ENCODE peak calls at places on chromosomes 12 and 14, in six cellular contexts. Y is OCI-LY7, T is SK-N-SH, M is PC-3, B is HCT116, O is PC-9. K is an unnamed sample. For H3K9me2, the result is how much of the 10 kb centered on the place peaks cover.

GRCh38 chr12:123905319-123905925 is 67.2 kb downstream of the CCDC92 start:
- DNase-seq in Y (peak), T (peak), M (peak), O (peak), B (peak), K (peak)

GRCh38 chr12:109673379-109673778 is 40.2 kb upstream of the FAM222A start:
- DNase-seq in M (peak), Y (no peak), O (no peak), T (no peak), B (no peak), K (no peak)

GRCh38 chr12:3262466-3262865 is 185.3 kb downstream of the TSPAN9 start:
- DNase-seq in Y (no peak), O (no peak), M (no peak), B (no peak), T (no peak), K (no peak)

GRCh38 chr12:128827724-128828123 is 4.0 kb upstream of the SLC15A4 start:
- DNase-seq in Y (no peak), O (no peak), B (no peak), M (no peak), T (no peak), K (no peak)

GRCh38 chr14:71474291-71474690 is 457.9 kb upstream of the RGS6 start:
- DNase-seq in B (no peak), T (peak), Y (no peak), O (no peak), M (no peak), K (no peak)

GRCh38 chr12:21296751-21297406 is 37.8 kb downstream of the SLCO1A2 start:
- DNase-seq in Y (peak), O (no peak), M (peak), B (no peak), T (peak), K (peak)

GRCh38 chr14:55556929-55557623 is 22.9 kb upstream of the KTN1 start:
- DNase-seq in B (peak), M (peak), O (peak), Y (no peak), T (peak), K (peak)

GRCh38 chr12:90339837-90340236 is 615.1 kb downstream of the CCER1 start:
- DNase-seq in T (no peak), B (no peak), M (no peak), O (no peak), Y (no peak), K (no peak)

GRCh38 chr12:116707751-116708150 is 30.1 kb downstream of the SPRING1 start:
- DNase-seq in B (no peak), T (no peak), Y (peak), O (no peak), M (no peak), K (no peak)

GRCh38 chr14:101973356-101973755 is 9.0 kb downstream of the DYNC1H1 start:
- DNase-seq in T (no peak), B (no peak), O (no peak), Y (no peak), M (peak), K (peak)

GRCh38 chr12:20805921-20806320 is 4.6 kb upstream of the SLCO1B3 start:
- DNase-seq in T (no peak), O (no peak), B (no peak), M (no peak), Y (no peak), K (no peak)

GRCh38 chr12:5096241-5096880 is 52.7 kb downstream of the KCNA5 start:
- DNase-seq in M (peak), O (peak), B (peak), T (peak), Y (no peak), K (peak)

GRCh38 chr14:77128414-77128891 is 13.1 kb downstream of the ZDHHC22 start:
- DNase-seq in O (peak), Y (no peak), B (peak), M (peak), T (no peak), K (no peak)

GRCh38 chr12:1993341-1993740 is 10.9 kb downstream of the DCP1B start:
- DNase-seq in O (no peak), Y (no peak), B (peak), T (no peak), M (peak), K (peak)

GRCh38 chr14:55699131-55700057 is 119.4 kb downstream of the KTN1 start:
- DNase-seq in M (peak), O (peak), Y (no peak), T (no peak), B (no peak), K (peak)

GRCh38 chr12:116508145-116509121 is 50.7 kb upstream of the MAP1LC3B2 start:
- DNase-seq in T (peak), Y (no peak), O (no peak), B (no peak), M (peak), K (peak)

GRCh38 chr12:76080017-76080728 is 4.3 kb downstream of the NAP1L1 start:
- DNase-seq in Y (no peak), O (no peak), B (no peak), T (no peak), M (no peak), K (peak)

GRCh38 chr12:124497658-124498057 is 69.8 kb downstream of the NCOR2 start:
- DNase-seq in O (no peak), Y (no peak), T (peak), B (no peak), M (no peak), K (peak)

GRCh38 chr12:56293785-56294184 is 6.3 kb downstream of the CS start:
- DNase-seq in Y (no peak), M (no peak), B (no peak), T (no peak), O (no peak), K (no peak)

GRCh38 chr14:59634617-59635016 is 58.0 kb upstream of the CCDC175 start:
- DNase-seq in Y (no peak), T (no peak), B (no peak), M (no peak), O (no peak), K (no peak)

GRCh38 chr12:30926243-30927209 is at the start of gene TSPAN11:
- DNase-seq in B (no peak), T (peak), O (no peak), Y (no peak), M (no peak), K (peak)

GRCh38 chr12:65902504-65902903 is 78.2 kb downstream of the HMGA2 start:
- DNase-seq in B (no peak), M (no peak), O (no peak), T (no peak), Y (no peak), K (peak)

GRCh38 chr12:95384785-95385184 is 89.2 kb upstream of the METAP2 start:
- DNase-seq in Y (no peak), B (no peak), T (no peak), M (no peak), O (no peak), K (no peak)

GRCh38 chr12:53208877-53209463 is 1.9 kb upstream of the ITGB7 start:
- DNase-seq in M (no peak), B (no peak), Y (peak), O (no peak), T (no peak), K (no peak)

GRCh38 chr12:101501410-101502045 is 26.4 kb downstream of the SPIC start:
- DNase-seq in O (no peak), B (no peak), Y (no peak), T (no peak), M (peak), K (no peak)

GRCh38 chr14:77041837-77042557 is 13.5 kb upstream of the IRF2BPL start:
- DNase-seq in M (peak), Y (no peak), B (no peak), O (no peak), T (no peak), K (peak)

GRCh38 chr12:66072566-66072965 is 58.0 kb downstream of the LLPH start:
- DNase-seq in Y (no peak), M (no peak), T (no peak), O (no peak), B (no peak), K (no peak)

GRCh38 chr12:113601656-113602263 is 130.1 kb upstream of the LHX5 start:
- DNase-seq in T (no peak), B (no peak), M (peak), Y (peak), O (no peak), K (no peak)

GRCh38 chr14:93548102-93548843 is 117.5 kb downstream of the UNC79 start:
- DNase-seq in O (no peak), B (no peak), Y (no peak), M (no peak), T (no peak), K (no peak)

GRCh38 chr14:56514663-56515371 is 64.8 kb upstream of the TMEM260 start:
- DNase-seq in B (no peak), Y (no peak), T (no peak), M (no peak), O (no peak), K (peak)

GRCh38 chr14:60277605-60278190 is 28.7 kb downstream of the PPM1A start:
- DNase-seq in T (no peak), Y (no peak), B (no peak), M (no peak), O (no peak), K (no peak)

GRCh38 chr12:27756670-27757069 is 23.4 kb upstream of the KLHL42 start:
- DNase-seq in Y (no peak), T (no peak), B (no peak), M (no peak), O (no peak), K (no peak)

GRCh38 chr12:72982351-72982750 is 710.2 kb downstream of the TRHDE start:
- DNase-seq in Y (no peak), T (no peak), M (peak), B (no peak), O (no peak), K (no peak)

GRCh38 chr12:51752490-51752889 is 96.0 kb downstream of the FIGNL2 start:
- DNase-seq in T (no peak), Y (no peak), M (peak), O (no peak), B (no peak), K (peak)
- H3K9me2 ChIP-seq in T (under half), Y (under half), M (under half), O (under half), B (under half), K (under half)

GRCh38 chr14:100117026-100117425 is 42.4 kb downstream of the DEGS2 start:
- DNase-seq in T (no peak), B (no peak), Y (no peak), M (no peak), O (no peak), K (no peak)
- H3K9me2 ChIP-seq in T (under half), B (under half), Y (under half), M (under half), O (under half), K (under half)

GRCh38 chr14:72708708-72709475 is 185.0 kb downstream of the DPF3 start:
- DNase-seq in M (peak), Y (no peak), O (no peak), T (no peak), B (peak), K (peak)
- H3K9me2 ChIP-seq in M (under half), Y (under half), O (under half), T (under half), B (under half), K (under half)

GRCh38 chr14:98458702-98459101 is 813.3 kb downstream of the BCL11B start:
- DNase-seq in Y (no peak), O (no peak), M (no peak), T (no peak), B (no peak), K (no peak)
- H3K9me2 ChIP-seq in Y (under half), O (under half), M (under half), T (under half), B (under half), K (under half)

GRCh38 chr12:40137252-40137651 is 31.4 kb upstream of the SLC2A13 start:
- DNase-seq in T (no peak), Y (peak), O (no peak), B (no peak), M (no peak), K (peak)
- H3K9me2 ChIP-seq in T (under half), Y (under half), O (under half), B (under half), M (under half), K (under half)

GRCh38 chr12:63995512-63995911 is 151.0 kb downstream of the SRGAP1 start:
- DNase-seq in T (no peak), O (no peak), Y (no peak), B (no peak), M (peak), K (no peak)
- H3K9me2 ChIP-seq in T (under half), O (under half), Y (under half), B (under half), M (under half), K (under half)

GRCh38 chr12:44034916-44035315 is 199.0 kb downstream of the TMEM117 start:
- DNase-seq in Y (no peak), T (no peak), M (no peak), O (no peak), B (no peak), K (no peak)

GRCh38 chr12:44031472-44032185 is 195.7 kb downstream of the TMEM117 start:
- DNase-seq in M (peak), O (no peak), T (no peak), Y (peak), B (no peak), K (no peak)

GRCh38 chr12:44029194-44029593 is 193.3 kb downstream of the TMEM117 start:
- DNase-seq in M (no peak), O (no peak), B (no peak), T (no peak), Y (no peak), K (no peak)
- H3K9me2 ChIP-seq in M (under half), O (under half), B (under half), T (under half), Y (under half), K (under half)

GRCh38 chr12:88706286-88706685 is 126.0 kb upstream of the KITLG start:
- DNase-seq in B (no peak), T (no peak), Y (no peak), O (no peak), M (no peak), K (peak)

GRCh38 chr12:88707800-88708199 is 127.5 kb upstream of the KITLG start:
- DNase-seq in Y (no peak), B (no peak), O (no peak), M (no peak), T (no peak), K (no peak)

GRCh38 chr12:88698471-88698870 is 118.2 kb upstream of the KITLG start:
- DNase-seq in B (no peak), M (no peak), T (peak), Y (no peak), O (no peak), K (no peak)

GRCh38 chr12:88703790-88704189 is 123.5 kb upstream of the KITLG start:
- DNase-seq in B (no peak), T (no peak), O (peak), M (peak), Y (no peak), K (peak)
- H3K9me2 ChIP-seq in B (under half), T (under half), O (under half), M (under half), Y (under half), K (under half)

DNA sequence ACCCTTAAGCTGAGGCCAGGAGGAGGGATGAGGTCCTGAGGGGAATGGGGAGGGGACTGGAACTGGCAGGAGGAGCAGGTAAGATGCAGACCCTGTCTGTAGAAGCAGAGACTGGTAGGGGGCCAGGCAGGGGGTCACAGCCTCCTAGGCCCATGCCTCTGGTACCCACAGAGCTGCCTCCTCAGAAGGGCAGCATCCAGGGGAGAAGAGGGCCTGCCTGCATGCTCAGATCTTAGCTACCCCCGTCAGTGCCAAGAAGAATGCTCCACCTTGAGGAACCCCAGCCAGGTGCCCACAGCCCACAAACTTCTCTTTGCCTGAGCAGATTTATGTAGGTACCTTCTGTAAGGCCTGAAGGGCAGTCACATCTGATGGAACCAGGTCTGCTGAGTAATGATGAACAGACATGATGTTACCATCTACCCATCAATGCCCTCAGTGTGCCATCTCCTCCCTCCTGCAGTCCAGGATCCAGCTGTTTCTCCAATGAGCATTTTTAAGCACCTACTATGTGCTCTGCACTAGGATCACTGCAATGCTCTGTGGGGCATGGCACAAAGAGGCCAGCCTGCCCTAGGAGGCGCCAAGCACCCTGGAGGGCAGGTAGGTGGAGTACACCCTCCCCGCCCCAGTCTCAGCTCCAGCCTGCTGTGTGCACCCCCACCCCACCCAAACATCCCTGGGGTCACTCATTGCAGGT is 24.8 kb upstream of the ZFP36L1 start:
- DNase-seq in O (no peak), Y (no peak), M (no peak), T (peak), B (no peak), K (no peak)
- H3K9me2 ChIP-seq in O (under half), Y (under half), M (under half), T (under half), B (under half), K (under half)